ENCODE peak calls at places on chromosomes 5 and 9, in eight cellular contexts. One of them, this sample, is unnamed.

GRCh38 chr5:98258939-98259338 is 514.5 kb upstream of the RGMB start:
- DNase-seq in HEK293T: no peak
- DNase-seq in naive thymus-derived CD8-positive, alpha-beta T cell: no peak
- DNase-seq in GM23338: no peak
- DNase-seq in sciatic nerve: no peak
- DNase-seq in stimulated activated CD8-positive, alpha-beta memory T cell treated with anti-CD3 and anti-CD28 coated beads, Interleukin-7, amount 100 ng/mL, for 24 hours: no peak
- DNase-seq in GM04503: no peak
- DNase-seq in neural progenitor cell: no peak
- DNase-seq in this sample: no peak

GRCh38 chr5:142720561-142721275 is 34.8 kb upstream of the FGF1 start:
- DNase-seq in HEK293T: no peak
- DNase-seq in naive thymus-derived CD8-positive, alpha-beta T cell: no peak
- DNase-seq in GM23338: no peak
- DNase-seq in sciatic nerve: no peak
- DNase-seq in stimulated activated CD8-positive, alpha-beta memory T cell treated with anti-CD3 and anti-CD28 coated beads, Interleukin-7, amount 100 ng/mL, for 24 hours: no peak
- DNase-seq in GM04503: no peak
- DNase-seq in neural progenitor cell: no peak
- DNase-seq in this sample: no peak

GRCh38 chr5:151780348-151780747 is 8.6 kb downstream of the G3BP1 start:
- DNase-seq in HEK293T: peak
- DNase-seq in naive thymus-derived CD8-positive, alpha-beta T cell: no peak
- DNase-seq in GM23338: peak
- DNase-seq in sciatic nerve: no peak
- DNase-seq in stimulated activated CD8-positive, alpha-beta memory T cell treated with anti-CD3 and anti-CD28 coated beads, Interleukin-7, amount 100 ng/mL, for 24 hours: no peak
- DNase-seq in GM04503: no peak
- DNase-seq in neural progenitor cell: no peak
- DNase-seq in this sample: no peak

GRCh38 chr9:81871695-81872094 is 56.5 kb upstream of the SPATA31D4 start:
- DNase-seq in HEK293T: no peak
- DNase-seq in naive thymus-derived CD8-positive, alpha-beta T cell: no peak
- DNase-seq in GM23338: no peak
- DNase-seq in sciatic nerve: no peak
- DNase-seq in stimulated activated CD8-positive, alpha-beta memory T cell treated with anti-CD3 and anti-CD28 coated beads, Interleukin-7, amount 100 ng/mL, for 24 hours: no peak
- DNase-seq in GM04503: peak
- DNase-seq in neural progenitor cell: no peak
- DNase-seq in this sample: no peak

GRCh38 chr5:143083006-143083405 is 312.8 kb downstream of the ARHGAP26 start:
- DNase-seq in HEK293T: no peak
- DNase-seq in naive thymus-derived CD8-positive, alpha-beta T cell: no peak
- DNase-seq in GM23338: no peak
- DNase-seq in sciatic nerve: no peak
- DNase-seq in stimulated activated CD8-positive, alpha-beta memory T cell treated with anti-CD3 and anti-CD28 coated beads, Interleukin-7, amount 100 ng/mL, for 24 hours: no peak
- DNase-seq in GM04503: no peak
- DNase-seq in neural progenitor cell: no peak
- DNase-seq in this sample: no peak

GRCh38 chr9:108442604-108443277 is 413.0 kb downstream of the ACTL7B start:
- DNase-seq in HEK293T: no peak
- DNase-seq in naive thymus-derived CD8-positive, alpha-beta T cell: no peak
- DNase-seq in GM23338: no peak
- DNase-seq in sciatic nerve: no peak
- DNase-seq in stimulated activated CD8-positive, alpha-beta memory T cell treated with anti-CD3 and anti-CD28 coated beads, Interleukin-7, amount 100 ng/mL, for 24 hours: no peak
- DNase-seq in GM04503: no peak
- DNase-seq in neural progenitor cell: no peak
- DNase-seq in this sample: no peak

GRCh38 chr9:626591-626990 is 214.9 kb upstream of the DMRT1 start:
- DNase-seq in HEK293T: no peak
- DNase-seq in naive thymus-derived CD8-positive, alpha-beta T cell: no peak
- DNase-seq in GM23338: no peak
- DNase-seq in sciatic nerve: no peak
- DNase-seq in stimulated activated CD8-positive, alpha-beta memory T cell treated with anti-CD3 and anti-CD28 coated beads, Interleukin-7, amount 100 ng/mL, for 24 hours: no peak
- DNase-seq in GM04503: no peak
- DNase-seq in neural progenitor cell: no peak
- DNase-seq in this sample: no peak

GRCh38 chr5:72503888-72504491 is 3.2 kb downstream of the ZNF366 start:
- DNase-seq in HEK293T: no peak
- DNase-seq in naive thymus-derived CD8-positive, alpha-beta T cell: no peak
- DNase-seq in GM23338: no peak
- DNase-seq in sciatic nerve: no peak
- DNase-seq in stimulated activated CD8-positive, alpha-beta memory T cell treated with anti-CD3 and anti-CD28 coated beads, Interleukin-7, amount 100 ng/mL, for 24 hours: no peak
- DNase-seq in GM04503: peak
- DNase-seq in neural progenitor cell: no peak
- DNase-seq in this sample: no peak

GRCh38 chr5:133520991-133521706 is 91.2 kb downstream of the FSTL4 start:
- DNase-seq in HEK293T: no peak
- DNase-seq in naive thymus-derived CD8-positive, alpha-beta T cell: no peak
- DNase-seq in GM23338: no peak
- DNase-seq in sciatic nerve: no peak
- DNase-seq in stimulated activated CD8-positive, alpha-beta memory T cell treated with anti-CD3 and anti-CD28 coated beads, Interleukin-7, amount 100 ng/mL, for 24 hours: no peak
- DNase-seq in GM04503: no peak
- DNase-seq in neural progenitor cell: no peak
- DNase-seq in this sample: no peak

GRCh38 chr9:36839131-36839885 is 194.8 kb downstream of the PAX5 start:
- DNase-seq in HEK293T: no peak
- DNase-seq in naive thymus-derived CD8-positive, alpha-beta T cell: no peak
- DNase-seq in GM23338: no peak
- DNase-seq in sciatic nerve: no peak
- DNase-seq in stimulated activated CD8-positive, alpha-beta memory T cell treated with anti-CD3 and anti-CD28 coated beads, Interleukin-7, amount 100 ng/mL, for 24 hours: no peak
- DNase-seq in GM04503: no peak
- DNase-seq in neural progenitor cell: no peak
- DNase-seq in this sample: no peak

GRCh38 chr5:178527458-178528307 is 62.5 kb downstream of the COL23A1 start:
- DNase-seq in HEK293T: no peak
- DNase-seq in naive thymus-derived CD8-positive, alpha-beta T cell: no peak
- DNase-seq in GM23338: no peak
- DNase-seq in sciatic nerve: peak
- DNase-seq in stimulated activated CD8-positive, alpha-beta memory T cell treated with anti-CD3 and anti-CD28 coated beads, Interleukin-7, amount 100 ng/mL, for 24 hours: no peak
- DNase-seq in GM04503: no peak
- DNase-seq in neural progenitor cell: no peak
- DNase-seq in this sample: no peak

GRCh38 chr5:61817472-61818326 is 485.6 kb downstream of the ZSWIM6 start:
- DNase-seq in HEK293T: peak
- DNase-seq in naive thymus-derived CD8-positive, alpha-beta T cell: no peak
- DNase-seq in GM23338: peak
- DNase-seq in sciatic nerve: peak
- DNase-seq in stimulated activated CD8-positive, alpha-beta memory T cell treated with anti-CD3 and anti-CD28 coated beads, Interleukin-7, amount 100 ng/mL, for 24 hours: no peak
- DNase-seq in GM04503: peak
- DNase-seq in neural progenitor cell: peak
- DNase-seq in this sample: no peak

GRCh38 chr9:126303488-126303887 is 23.1 kb upstream of the MVB12B start:
- DNase-seq in HEK293T: no peak
- DNase-seq in naive thymus-derived CD8-positive, alpha-beta T cell: no peak
- DNase-seq in GM23338: peak
- DNase-seq in sciatic nerve: no peak
- DNase-seq in stimulated activated CD8-positive, alpha-beta memory T cell treated with anti-CD3 and anti-CD28 coated beads, Interleukin-7, amount 100 ng/mL, for 24 hours: no peak
- DNase-seq in GM04503: no peak
- DNase-seq in neural progenitor cell: no peak
- DNase-seq in this sample: no peak

GRCh38 chr5:94992325-94992724 is 292.6 kb downstream of the MCTP1 start:
- DNase-seq in HEK293T: no peak
- DNase-seq in naive thymus-derived CD8-positive, alpha-beta T cell: no peak
- DNase-seq in GM23338: no peak
- DNase-seq in sciatic nerve: no peak
- DNase-seq in stimulated activated CD8-positive, alpha-beta memory T cell treated with anti-CD3 and anti-CD28 coated beads, Interleukin-7, amount 100 ng/mL, for 24 hours: no peak
- DNase-seq in GM04503: no peak
- DNase-seq in neural progenitor cell: no peak
- DNase-seq in this sample: no peak

GRCh38 chr9:5429873-5430564 is 7.7 kb downstream of the PLGRKT start:
- DNase-seq in HEK293T: no peak
- DNase-seq in naive thymus-derived CD8-positive, alpha-beta T cell: no peak
- DNase-seq in GM23338: no peak
- DNase-seq in sciatic nerve: no peak
- DNase-seq in stimulated activated CD8-positive, alpha-beta memory T cell treated with anti-CD3 and anti-CD28 coated beads, Interleukin-7, amount 100 ng/mL, for 24 hours: no peak
- DNase-seq in GM04503: no peak
- DNase-seq in neural progenitor cell: no peak
- DNase-seq in this sample: no peak

GRCh38 chr9:131270171-131271015 is 5.9 kb downstream of the FAM78A start:
- DNase-seq in HEK293T: no peak
- DNase-seq in naive thymus-derived CD8-positive, alpha-beta T cell: no peak
- DNase-seq in GM23338: no peak
- DNase-seq in sciatic nerve: peak
- DNase-seq in stimulated activated CD8-positive, alpha-beta memory T cell treated with anti-CD3 and anti-CD28 coated beads, Interleukin-7, amount 100 ng/mL, for 24 hours: no peak
- DNase-seq in GM04503: no peak
- DNase-seq in neural progenitor cell: no peak
- DNase-seq in this sample: no peak

GRCh38 chr5:143893638-143894037 is 81.7 kb downstream of the HMHB1 start:
- DNase-seq in HEK293T: no peak
- DNase-seq in naive thymus-derived CD8-positive, alpha-beta T cell: no peak
- DNase-seq in GM23338: no peak
- DNase-seq in sciatic nerve: no peak
- DNase-seq in stimulated activated CD8-positive, alpha-beta memory T cell treated with anti-CD3 and anti-CD28 coated beads, Interleukin-7, amount 100 ng/mL, for 24 hours: no peak
- DNase-seq in GM04503: no peak
- DNase-seq in neural progenitor cell: no peak
- DNase-seq in this sample: no peak

GRCh38 chr9:95316794-95317118 is 753 bp downstream of the FANCC start:
- DNase-seq in HEK293T: peak
- DNase-seq in naive thymus-derived CD8-positive, alpha-beta T cell: no peak
- DNase-seq in GM23338: peak
- DNase-seq in sciatic nerve: peak
- DNase-seq in stimulated activated CD8-positive, alpha-beta memory T cell treated with anti-CD3 and anti-CD28 coated beads, Interleukin-7, amount 100 ng/mL, for 24 hours: no peak
- DNase-seq in GM04503: no peak
- DNase-seq in neural progenitor cell: peak
- DNase-seq in this sample: peak

GRCh38 chr5:59744531-59744992 is 149.0 kb downstream of the PDE4D start:
- DNase-seq in HEK293T: no peak
- DNase-seq in naive thymus-derived CD8-positive, alpha-beta T cell: no peak
- DNase-seq in GM23338: no peak
- DNase-seq in sciatic nerve: no peak
- DNase-seq in stimulated activated CD8-positive, alpha-beta memory T cell treated with anti-CD3 and anti-CD28 coated beads, Interleukin-7, amount 100 ng/mL, for 24 hours: no peak
- DNase-seq in GM04503: no peak
- DNase-seq in neural progenitor cell: no peak
- DNase-seq in this sample: no peak

GRCh38 chr5:132469380-132470372 is 20.9 kb downstream of the IRF1 start:
- DNase-seq in HEK293T: no peak
- DNase-seq in naive thymus-derived CD8-positive, alpha-beta T cell: no peak
- DNase-seq in GM23338: no peak
- DNase-seq in sciatic nerve: peak
- DNase-seq in stimulated activated CD8-positive, alpha-beta memory T cell treated with anti-CD3 and anti-CD28 coated beads, Interleukin-7, amount 100 ng/mL, for 24 hours: no peak
- DNase-seq in GM04503: no peak
- DNase-seq in neural progenitor cell: no peak
- DNase-seq in this sample: no peak

GRCh38 chr9:100213730-100214477 is 114.9 kb downstream of the INVS start:
- DNase-seq in HEK293T: no peak
- DNase-seq in naive thymus-derived CD8-positive, alpha-beta T cell: no peak
- DNase-seq in GM23338: peak
- DNase-seq in sciatic nerve: no peak
- DNase-seq in stimulated activated CD8-positive, alpha-beta memory T cell treated with anti-CD3 and anti-CD28 coated beads, Interleukin-7, amount 100 ng/mL, for 24 hours: no peak
- DNase-seq in GM04503: peak
- DNase-seq in neural progenitor cell: no peak
- DNase-seq in this sample: no peak

GRCh38 chr9:104280216-104280585 is 186.1 kb downstream of the SMC2 start:
- DNase-seq in HEK293T: no peak
- DNase-seq in naive thymus-derived CD8-positive, alpha-beta T cell: no peak
- DNase-seq in GM23338: no peak
- DNase-seq in sciatic nerve: no peak
- DNase-seq in stimulated activated CD8-positive, alpha-beta memory T cell treated with anti-CD3 and anti-CD28 coated beads, Interleukin-7, amount 100 ng/mL, for 24 hours: no peak
- DNase-seq in GM04503: no peak
- DNase-seq in neural progenitor cell: no peak
- DNase-seq in this sample: no peak

GRCh38 chr5:32989815-32990214 is 278.7 kb downstream of the NPR3 start:
- DNase-seq in HEK293T: no peak
- DNase-seq in naive thymus-derived CD8-positive, alpha-beta T cell: no peak
- DNase-seq in GM23338: no peak
- DNase-seq in sciatic nerve: no peak
- DNase-seq in stimulated activated CD8-positive, alpha-beta memory T cell treated with anti-CD3 and anti-CD28 coated beads, Interleukin-7, amount 100 ng/mL, for 24 hours: no peak
- DNase-seq in GM04503: no peak
- DNase-seq in neural progenitor cell: no peak
- DNase-seq in this sample: no peak

GRCh38 chr5:10662661-10663245 is 98.3 kb downstream of the DAP start:
- DNase-seq in HEK293T: no peak
- DNase-seq in naive thymus-derived CD8-positive, alpha-beta T cell: no peak
- DNase-seq in GM23338: no peak
- DNase-seq in sciatic nerve: no peak
- DNase-seq in stimulated activated CD8-positive, alpha-beta memory T cell treated with anti-CD3 and anti-CD28 coated beads, Interleukin-7, amount 100 ng/mL, for 24 hours: no peak
- DNase-seq in GM04503: no peak
- DNase-seq in neural progenitor cell: no peak
- DNase-seq in this sample: no peak

GRCh38 chr5:52787600-52788504 is at the start of the genes ITGA1 and PELO:
- DNase-seq in HEK293T: peak
- DNase-seq in naive thymus-derived CD8-positive, alpha-beta T cell: peak
- DNase-seq in GM23338: peak
- DNase-seq in sciatic nerve: peak
- DNase-seq in stimulated activated CD8-positive, alpha-beta memory T cell treated with anti-CD3 and anti-CD28 coated beads, Interleukin-7, amount 100 ng/mL, for 24 hours: peak
- DNase-seq in GM04503: peak
- DNase-seq in neural progenitor cell: peak
- DNase-seq in this sample: peak

GRCh38 chr5:139752506-139753350 is 42.9 kb upstream of the PSD2 start:
- DNase-seq in HEK293T: no peak
- DNase-seq in naive thymus-derived CD8-positive, alpha-beta T cell: no peak
- DNase-seq in GM23338: no peak
- DNase-seq in sciatic nerve: no peak
- DNase-seq in stimulated activated CD8-positive, alpha-beta memory T cell treated with anti-CD3 and anti-CD28 coated beads, Interleukin-7, amount 100 ng/mL, for 24 hours: no peak
- DNase-seq in GM04503: no peak
- DNase-seq in neural progenitor cell: no peak
- DNase-seq in this sample: no peak

GRCh38 chr9:15491950-15492349 is 18.8 kb downstream of the PSIP1 start:
- DNase-seq in HEK293T: no peak
- DNase-seq in naive thymus-derived CD8-positive, alpha-beta T cell: no peak
- DNase-seq in GM23338: no peak
- DNase-seq in sciatic nerve: no peak
- DNase-seq in stimulated activated CD8-positive, alpha-beta memory T cell treated with anti-CD3 and anti-CD28 coated beads, Interleukin-7, amount 100 ng/mL, for 24 hours: no peak
- DNase-seq in GM04503: no peak
- DNase-seq in neural progenitor cell: no peak
- DNase-seq in this sample: no peak

GRCh38 chr9:111866976-111867375 is 29.6 kb upstream of the UGCG start:
- DNase-seq in HEK293T: no peak
- DNase-seq in naive thymus-derived CD8-positive, alpha-beta T cell: no peak
- DNase-seq in GM23338: no peak
- DNase-seq in sciatic nerve: no peak
- DNase-seq in stimulated activated CD8-positive, alpha-beta memory T cell treated with anti-CD3 and anti-CD28 coated beads, Interleukin-7, amount 100 ng/mL, for 24 hours: no peak
- DNase-seq in GM04503: no peak
- DNase-seq in neural progenitor cell: no peak
- DNase-seq in this sample: no peak

GRCh38 chr5:151675956-151676712 is 10.6 kb downstream of the SPARC start:
- DNase-seq in HEK293T: no peak
- DNase-seq in naive thymus-derived CD8-positive, alpha-beta T cell: no peak
- DNase-seq in GM23338: peak
- DNase-seq in sciatic nerve: no peak
- DNase-seq in stimulated activated CD8-positive, alpha-beta memory T cell treated with anti-CD3 and anti-CD28 coated beads, Interleukin-7, amount 100 ng/mL, for 24 hours: no peak
- DNase-seq in GM04503: no peak
- DNase-seq in neural progenitor cell: no peak
- DNase-seq in this sample: no peak

GRCh38 chr5:60842859-60843692 is 993 bp downstream of the ELOVL7 start:
- DNase-seq in HEK293T: peak
- DNase-seq in naive thymus-derived CD8-positive, alpha-beta T cell: no peak
- DNase-seq in GM23338: peak
- DNase-seq in sciatic nerve: no peak
- DNase-seq in stimulated activated CD8-positive, alpha-beta memory T cell treated with anti-CD3 and anti-CD28 coated beads, Interleukin-7, amount 100 ng/mL, for 24 hours: no peak
- DNase-seq in GM04503: no peak
- DNase-seq in neural progenitor cell: peak
- DNase-seq in this sample: no peak

GRCh38 chr9:37836386-37836785 is 35.8 kb downstream of the DCAF10 start:
- DNase-seq in HEK293T: no peak
- DNase-seq in naive thymus-derived CD8-positive, alpha-beta T cell: no peak
- DNase-seq in GM23338: no peak
- DNase-seq in sciatic nerve: no peak
- DNase-seq in stimulated activated CD8-positive, alpha-beta memory T cell treated with anti-CD3 and anti-CD28 coated beads, Interleukin-7, amount 100 ng/mL, for 24 hours: no peak
- DNase-seq in GM04503: no peak
- DNase-seq in neural progenitor cell: peak
- DNase-seq in this sample: no peak

GRCh38 chr5:142063376-142063775 is 45.2 kb upstream of the NDFIP1 start:
- DNase-seq in HEK293T: no peak
- DNase-seq in naive thymus-derived CD8-positive, alpha-beta T cell: no peak
- DNase-seq in GM23338: no peak
- DNase-seq in sciatic nerve: no peak
- DNase-seq in stimulated activated CD8-positive, alpha-beta memory T cell treated with anti-CD3 and anti-CD28 coated beads, Interleukin-7, amount 100 ng/mL, for 24 hours: no peak
- DNase-seq in GM04503: no peak
- DNase-seq in neural progenitor cell: no peak
- DNase-seq in this sample: no peak